ENCODE peak calls at places on chromosomes 5 and 9, in ten cellular contexts. One of them, this sample, is unnamed.
A peak's percentile ranks its signal among the peaks of the same experiment; 100 is the strongest.

GRCh38 chr5:109779036-109779735 is 89.5 kb downstream of the MAN2A1 start:
- DNase-seq in kidney: no peak
- DNase-seq in nephron progenitor cell: no peak
- DNase-seq in fibroblast of the aortic adventitia: peak; percentile 36
- DNase-seq in AG04450: no peak
- DNase-seq in H9: no peak
- DNase-seq in tibial artery: no peak
- DNase-seq in PC-3: no peak
- DNase-seq in lung: no peak
- DNase-seq in bronchial epithelial cell: no peak
- DNase-seq in this sample: no peak

GRCh38 chr5:139707445-139708003 is 59.4 kb downstream of the CXXC5 start:
- DNase-seq in kidney: no peak
- DNase-seq in nephron progenitor cell: no peak
- DNase-seq in fibroblast of the aortic adventitia: no peak
- DNase-seq in AG04450: no peak
- DNase-seq in H9: no peak
- DNase-seq in tibial artery: no peak
- DNase-seq in PC-3: no peak
- DNase-seq in lung: no peak
- DNase-seq in bronchial epithelial cell: no peak
- DNase-seq in this sample: no peak

GRCh38 chr5:27906911-27907590 is 868.7 kb upstream of the CDH9 start:
- DNase-seq in kidney: no peak
- DNase-seq in nephron progenitor cell: no peak
- DNase-seq in fibroblast of the aortic adventitia: no peak
- DNase-seq in AG04450: no peak
- DNase-seq in H9: no peak
- DNase-seq in tibial artery: no peak
- DNase-seq in PC-3: peak; percentile 70
- DNase-seq in lung: no peak
- DNase-seq in bronchial epithelial cell: peak; percentile 93
- DNase-seq in this sample: no peak

GRCh38 chr5:126808619-126809018 is 31.7 kb downstream of the LMNB1 start:
- DNase-seq in kidney: no peak
- DNase-seq in nephron progenitor cell: no peak
- DNase-seq in fibroblast of the aortic adventitia: peak; percentile 62
- DNase-seq in AG04450: no peak
- DNase-seq in H9: no peak
- DNase-seq in tibial artery: no peak
- DNase-seq in PC-3: peak; percentile 57
- DNase-seq in lung: no peak
- DNase-seq in bronchial epithelial cell: peak; percentile 24
- DNase-seq in this sample: peak; percentile 51

GRCh38 chr5:42949348-42950090 is 90.6 kb downstream of the ANXA2R start:
- DNase-seq in kidney: peak; percentile 83
- DNase-seq in nephron progenitor cell: no peak
- DNase-seq in fibroblast of the aortic adventitia: peak; percentile 82
- DNase-seq in AG04450: peak; percentile 44
- DNase-seq in H9: no peak
- DNase-seq in tibial artery: peak; percentile 61
- DNase-seq in PC-3: peak; percentile 93
- DNase-seq in lung: peak; percentile 49
- DNase-seq in bronchial epithelial cell: peak; percentile 30
- DNase-seq in this sample: peak; percentile 90

GRCh38 chr9:125511780-125512179 is 195.2 kb downstream of the MAPKAP1 start:
- DNase-seq in kidney: no peak
- DNase-seq in nephron progenitor cell: no peak
- DNase-seq in fibroblast of the aortic adventitia: no peak
- DNase-seq in AG04450: no peak
- DNase-seq in H9: no peak
- DNase-seq in tibial artery: no peak
- DNase-seq in PC-3: peak; percentile 80
- DNase-seq in lung: no peak
- DNase-seq in bronchial epithelial cell: no peak
- DNase-seq in this sample: no peak

GRCh38 chr5:115543931-115544370 is 624 bp downstream of the FEM1C start:
- DNase-seq in kidney: peak; percentile 77
- DNase-seq in nephron progenitor cell: no peak
- DNase-seq in fibroblast of the aortic adventitia: peak; percentile 70
- DNase-seq in AG04450: no peak
- DNase-seq in H9: no peak
- DNase-seq in tibial artery: peak; percentile 50
- DNase-seq in PC-3: peak; percentile 26
- DNase-seq in lung: no peak
- DNase-seq in bronchial epithelial cell: peak; percentile 33
- DNase-seq in this sample: peak; percentile 78

GRCh38 chr5:123180178-123180577 is 91.1 kb downstream of the PRDM6 start:
- DNase-seq in kidney: no peak
- DNase-seq in nephron progenitor cell: no peak
- DNase-seq in fibroblast of the aortic adventitia: peak; percentile 77
- DNase-seq in AG04450: no peak
- DNase-seq in H9: no peak
- DNase-seq in tibial artery: peak; percentile 70
- DNase-seq in PC-3: no peak
- DNase-seq in lung: no peak
- DNase-seq in bronchial epithelial cell: no peak
- DNase-seq in this sample: no peak

GRCh38 chr9:110580850-110581249 is 1.3 kb upstream of the SVEP1 start:
- DNase-seq in kidney: no peak
- DNase-seq in nephron progenitor cell: no peak
- DNase-seq in fibroblast of the aortic adventitia: peak; percentile 60
- DNase-seq in AG04450: no peak
- DNase-seq in H9: no peak
- DNase-seq in tibial artery: no peak
- DNase-seq in PC-3: peak; percentile 68
- DNase-seq in lung: no peak
- DNase-seq in bronchial epithelial cell: peak; percentile 95
- DNase-seq in this sample: no peak

GRCh38 chr5:75600535-75600934 is 10.7 kb upstream of the ANKDD1B start:
- DNase-seq in kidney: no peak
- DNase-seq in nephron progenitor cell: no peak
- DNase-seq in fibroblast of the aortic adventitia: no peak
- DNase-seq in AG04450: no peak
- DNase-seq in H9: no peak
- DNase-seq in tibial artery: no peak
- DNase-seq in PC-3: no peak
- DNase-seq in lung: no peak
- DNase-seq in bronchial epithelial cell: no peak
- DNase-seq in this sample: no peak

GRCh38 chr5:1800470-1801060 is 642 bp upstream of the NDUFS6 start:
- DNase-seq in kidney: no peak
- DNase-seq in nephron progenitor cell: peak; percentile 47
- DNase-seq in fibroblast of the aortic adventitia: peak; percentile 23
- DNase-seq in AG04450: no peak
- DNase-seq in H9: no peak
- DNase-seq in tibial artery: peak; percentile 19
- DNase-seq in PC-3: peak; percentile 11
- DNase-seq in lung: no peak
- DNase-seq in bronchial epithelial cell: peak; percentile 17
- DNase-seq in this sample: peak; percentile 42

DNA sequence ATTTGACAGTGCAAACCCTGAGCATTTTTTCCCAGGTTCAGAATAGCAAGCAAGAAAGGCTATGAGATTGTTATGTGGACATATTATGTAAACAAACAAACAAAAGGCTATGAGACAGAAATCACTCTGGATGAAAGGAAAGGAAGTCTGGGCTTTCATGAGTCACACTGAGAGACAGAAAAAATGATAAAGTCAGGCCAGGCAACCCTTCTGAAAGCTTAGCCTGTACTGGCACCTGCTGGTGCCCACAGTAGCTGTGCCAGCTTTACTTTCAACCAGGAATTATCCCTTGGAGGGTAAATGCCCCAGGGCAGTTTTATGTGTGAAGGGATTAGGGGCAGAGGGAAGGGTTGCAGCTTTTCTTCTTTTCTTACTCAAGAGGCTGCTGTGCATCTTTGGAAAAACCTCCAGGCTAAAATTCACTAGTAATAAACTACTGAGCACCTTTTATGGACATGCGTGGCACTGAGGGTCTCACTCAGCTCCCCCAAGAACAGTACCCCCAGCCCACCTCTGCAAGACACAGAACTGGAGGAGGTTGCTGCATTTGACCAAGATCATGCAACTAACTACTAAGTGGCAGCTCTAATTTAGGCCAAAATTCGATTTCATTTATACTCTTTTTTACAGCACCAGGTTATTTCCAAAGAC is 41.7 kb downstream of the ACTL7B start:
- DNase-seq in kidney: no peak
- DNase-seq in nephron progenitor cell: no peak
- DNase-seq in fibroblast of the aortic adventitia: peak; percentile 40
- DNase-seq in AG04450: no peak
- DNase-seq in H9: peak; percentile 29
- DNase-seq in tibial artery: no peak
- DNase-seq in PC-3: peak; percentile 82
- DNase-seq in lung: no peak
- DNase-seq in bronchial epithelial cell: peak; percentile 94
- DNase-seq in this sample: no peak
- TF ChIP-seq CTCF in kidney: peak; percentile 15
- TF ChIP-seq CTCF in nephron progenitor cell: no peak
- TF ChIP-seq CTCF in fibroblast of the aortic adventitia: peak; percentile 35
- TF ChIP-seq CTCF in AG04450: no peak
- TF ChIP-seq CTCF in H9: peak; percentile 57
- TF ChIP-seq CTCF in tibial artery: peak; percentile 16
- TF ChIP-seq CTCF in PC-3: peak; percentile 82
- TF ChIP-seq CTCF in lung: no peak
- TF ChIP-seq CTCF in bronchial epithelial cell: peak; percentile 87
- TF ChIP-seq CTCF in this sample: peak; percentile 15

DNA sequence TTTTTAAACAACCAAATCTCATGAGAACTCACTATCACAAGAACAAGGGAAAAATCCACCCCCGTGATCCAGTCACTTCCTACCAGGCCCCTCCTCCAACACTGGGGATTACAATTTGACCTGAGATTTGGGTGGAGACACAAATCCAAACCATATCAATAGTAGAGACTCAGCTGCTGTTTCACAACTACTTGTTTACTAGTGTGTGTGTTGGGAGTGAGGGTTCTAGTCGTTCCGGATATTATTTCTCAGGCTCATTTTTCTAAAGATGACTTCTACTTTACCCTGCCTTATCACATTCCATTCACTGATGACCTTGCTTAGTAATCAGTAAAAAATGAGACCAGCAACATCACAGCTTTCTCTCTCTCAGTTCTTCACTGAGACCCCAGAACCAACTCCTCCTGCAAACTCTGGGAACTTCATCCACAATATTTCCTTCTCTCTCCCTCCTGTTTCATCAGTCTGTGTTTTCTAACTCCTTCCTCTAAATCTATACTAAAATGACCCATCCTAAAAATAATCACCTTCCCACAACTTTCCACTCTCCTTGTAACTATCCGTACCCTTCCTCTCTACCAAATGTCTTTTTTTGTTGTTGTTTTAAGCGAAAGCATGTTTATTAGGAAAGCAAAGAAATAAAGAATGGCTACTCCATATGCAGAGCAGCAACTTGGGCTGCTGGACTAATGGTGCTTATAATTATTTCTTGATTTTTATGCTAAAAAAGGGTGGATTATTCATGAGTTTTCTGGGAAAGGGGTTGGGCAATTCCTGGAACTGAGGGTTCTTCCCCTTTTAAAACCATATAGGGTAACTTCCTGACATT is 121.5 kb upstream of the SPRY4 start:
- DNase-seq in kidney: no peak
- DNase-seq in nephron progenitor cell: no peak
- DNase-seq in fibroblast of the aortic adventitia: peak; percentile 90
- DNase-seq in AG04450: peak; percentile 54
- DNase-seq in H9: no peak
- DNase-seq in tibial artery: peak; percentile 28
- DNase-seq in PC-3: no peak
- DNase-seq in lung: no peak
- DNase-seq in bronchial epithelial cell: peak; percentile 66
- DNase-seq in this sample: no peak
- TF ChIP-seq CTCF in kidney: no peak
- TF ChIP-seq CTCF in nephron progenitor cell: no peak
- TF ChIP-seq CTCF in fibroblast of the aortic adventitia: no peak
- TF ChIP-seq CTCF in AG04450: no peak
- TF ChIP-seq CTCF in H9: no peak
- TF ChIP-seq CTCF in tibial artery: no peak
- TF ChIP-seq CTCF in PC-3: no peak
- TF ChIP-seq CTCF in lung: no peak
- TF ChIP-seq CTCF in bronchial epithelial cell: no peak
- TF ChIP-seq CTCF in this sample: no peak

DNA sequence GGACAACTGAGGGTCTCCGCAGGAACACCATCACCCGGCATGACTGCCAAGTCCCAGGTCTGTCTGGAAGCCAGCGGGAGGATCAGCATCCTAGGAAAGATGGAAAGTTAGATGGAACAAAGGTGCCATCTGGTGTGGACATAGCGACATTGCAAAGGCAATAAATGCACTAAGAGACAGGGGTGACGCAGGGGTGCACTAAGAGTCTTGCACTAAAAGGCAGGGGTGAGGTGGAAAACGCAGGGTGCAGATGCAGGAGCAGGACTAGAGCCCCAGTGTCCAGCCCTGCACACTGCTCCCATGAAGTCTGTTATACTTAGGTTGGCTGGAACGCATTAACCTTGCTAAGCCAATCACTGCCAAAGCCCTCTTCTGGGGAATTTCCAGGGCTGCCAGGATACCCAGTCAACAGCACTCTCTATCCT is 15.5 kb downstream of the ATOX1 start:
- DNase-seq in kidney: no peak
- DNase-seq in nephron progenitor cell: peak; percentile 52
- DNase-seq in fibroblast of the aortic adventitia: peak; percentile 79
- DNase-seq in AG04450: peak; percentile 41
- DNase-seq in H9: peak; percentile 67
- DNase-seq in tibial artery: peak; percentile 51
- DNase-seq in PC-3: peak; percentile 77
- DNase-seq in lung: no peak
- DNase-seq in bronchial epithelial cell: peak; percentile 47
- DNase-seq in this sample: peak; percentile 52
- TF ChIP-seq CTCF in kidney: peak; percentile 69
- TF ChIP-seq CTCF in nephron progenitor cell: peak; percentile 77
- TF ChIP-seq CTCF in fibroblast of the aortic adventitia: peak; percentile 78
- TF ChIP-seq CTCF in AG04450: peak; percentile 74
- TF ChIP-seq CTCF in H9: peak; percentile 84
- TF ChIP-seq CTCF in tibial artery: peak; percentile 63
- TF ChIP-seq CTCF in PC-3: peak; percentile 83
- TF ChIP-seq CTCF in lung: peak; percentile 36
- TF ChIP-seq CTCF in bronchial epithelial cell: peak; percentile 59
- TF ChIP-seq CTCF in this sample: peak; percentile 56

DNA sequence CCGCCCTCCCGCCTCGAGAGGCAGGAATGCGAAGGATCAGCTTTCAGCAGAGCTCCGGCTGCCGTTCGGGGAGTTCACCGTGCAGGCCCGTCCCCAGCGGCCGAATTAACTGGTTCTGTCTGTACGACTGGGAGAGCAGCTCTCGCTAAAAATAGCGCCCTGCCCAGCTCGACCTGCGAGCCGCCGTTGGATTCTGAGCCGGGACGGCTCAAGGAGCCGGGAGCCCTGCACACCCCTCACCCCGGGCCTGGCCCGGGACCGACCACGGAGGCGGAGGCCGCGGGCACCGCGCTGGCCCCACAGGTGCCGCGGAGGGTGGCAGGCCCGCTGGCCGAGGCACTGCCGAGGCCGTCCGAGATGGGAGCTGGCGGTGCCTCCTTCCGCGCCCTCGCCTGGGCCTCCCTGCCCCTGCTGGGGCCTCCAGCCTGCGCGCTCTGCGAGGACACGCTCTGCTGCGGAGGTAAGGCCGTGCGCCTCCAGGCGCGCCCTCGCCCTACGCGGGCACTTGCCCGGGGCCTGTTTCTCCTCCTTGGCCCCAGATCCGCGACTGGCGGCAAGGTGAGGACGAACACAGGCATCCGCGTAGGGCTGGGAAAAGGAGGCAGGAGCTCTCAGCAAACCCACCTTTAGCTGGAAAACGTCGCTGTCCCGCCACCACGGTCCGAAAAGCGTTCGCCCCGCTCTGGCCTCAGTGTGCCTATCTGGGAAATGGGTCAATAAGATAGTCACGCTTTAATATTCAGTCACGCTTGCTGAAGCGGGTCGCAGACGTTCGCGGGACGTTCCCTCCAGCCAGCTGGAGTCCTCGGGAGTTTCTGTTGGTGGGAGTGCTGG is 53.0 kb upstream of the DAB2IP start:
- DNase-seq in kidney: peak; percentile 96
- DNase-seq in nephron progenitor cell: peak; percentile 90
- DNase-seq in fibroblast of the aortic adventitia: peak; percentile 55
- DNase-seq in AG04450: peak; percentile 72
- DNase-seq in H9: peak; percentile 93
- DNase-seq in tibial artery: peak; percentile 38
- DNase-seq in PC-3: peak; percentile 82
- DNase-seq in lung: peak; percentile 86
- DNase-seq in bronchial epithelial cell: peak; percentile 78
- DNase-seq in this sample: no peak
- TF ChIP-seq CTCF in kidney: peak; percentile 21
- TF ChIP-seq CTCF in nephron progenitor cell: no peak
- TF ChIP-seq CTCF in fibroblast of the aortic adventitia: peak; percentile 35
- TF ChIP-seq CTCF in AG04450: peak; percentile 63
- TF ChIP-seq CTCF in H9: peak; percentile 32
- TF ChIP-seq CTCF in tibial artery: peak; percentile 39
- TF ChIP-seq CTCF in PC-3: no peak
- TF ChIP-seq CTCF in lung: no peak
- TF ChIP-seq CTCF in bronchial epithelial cell: peak; percentile 80
- TF ChIP-seq CTCF in this sample: no peak

This sample was measured in GM12865.